ENCODE peak calls at places on chromosomes 7 and 10, in five cellular contexts. S, T, F, D and V are unnamed samples.

GRCh38 chr10:14322531-14322930 is 8.2 kb downstream of the FRMD4A start:
- DNase-seq in S (peak), T (no peak), F (no peak), D (no peak), V (no peak)

GRCh38 chr7:81768951-81769778 is 682 bp downstream of the HGF start:
- DNase-seq in S (no peak), T (no peak), F (no peak), D (no peak), V (no peak)

GRCh38 chr10:86668297-86669165 is at the start of gene LDB3:
- DNase-seq in S (no peak), T (peak), F (no peak), D (peak), V (no peak)

GRCh38 chr7:5492249-5493020 is 68.8 kb upstream of the TNRC18 start:
- DNase-seq in S (no peak), T (no peak), F (no peak), D (no peak), V (no peak)

GRCh38 chr7:101195884-101196283 is 5.0 kb downstream of the MOGAT3 start:
- DNase-seq in S (no peak), T (no peak), F (no peak), D (no peak), V (no peak)

GRCh38 chr10:13717936-13718772 is 131.4 kb downstream of the PRPF18 start:
- DNase-seq in S (peak), T (peak), F (peak), D (peak), V (peak)

GRCh38 chr7:6453737-6454136 is 6.0 kb upstream of the DAGLB start:
- DNase-seq in S (no peak), T (no peak), F (no peak), D (peak), V (no peak)

GRCh38 chr7:42167206-42167913 is 69.6 kb downstream of the GLI3 start:
- DNase-seq in S (no peak), T (no peak), F (no peak), D (peak), V (no peak)

GRCh38 chr7:158506626-158507025 is 81.0 kb downstream of the PTPRN2 start:
- DNase-seq in S (no peak), T (no peak), F (no peak), D (no peak), V (no peak)

GRCh38 chr7:106329971-106330733 is 45.4 kb upstream of the NAMPT start:
- DNase-seq in S (no peak), T (no peak), F (no peak), D (no peak), V (no peak)

GRCh38 chr10:47340613-47341170 is 7.5 kb upstream of the RBP3 start:
- DNase-seq in S (peak), T (no peak), F (peak), D (peak), V (peak)

GRCh38 chr10:127029061-127029460 is 123.8 kb downstream of the DOCK1 start:
- DNase-seq in S (no peak), T (no peak), F (no peak), D (no peak), V (no peak)

GRCh38 chr10:38045129-38045528 is 34.7 kb downstream of the ZNF33A start:
- DNase-seq in S (no peak), T (no peak), F (no peak), D (no peak), V (no peak)

GRCh38 chr10:119575506-119575905 is 21.3 kb downstream of the TIAL1 start:
- DNase-seq in S (no peak), T (no peak), F (peak), D (no peak), V (peak)

GRCh38 chr7:115941703-115942268 is 88.8 kb downstream of the TFEC start:
- DNase-seq in S (no peak), T (no peak), F (no peak), D (no peak), V (no peak)

GRCh38 chr7:32519763-32520162 is 24.5 kb downstream of the AVL9 start:
- DNase-seq in S (no peak), T (no peak), F (no peak), D (no peak), V (no peak)

GRCh38 chr7:111853231-111853990 is 291.1 kb upstream of the IMMP2L start:
- DNase-seq in S (no peak), T (no peak), F (no peak), D (peak), V (no peak)

GRCh38 chr10:37681617-37681999 is 175.8 kb downstream of the ZNF248 start:
- DNase-seq in S (no peak), T (no peak), F (no peak), D (peak), V (no peak)

GRCh38 chr10:92267343-92267742 is 23.5 kb downstream of the CPEB3 start:
- DNase-seq in S (no peak), T (no peak), F (no peak), D (no peak), V (no peak)

GRCh38 chr10:104029528-104029875 is 56.2 kb downstream of the COL17A1 start:
- DNase-seq in S (no peak), T (no peak), F (no peak), D (no peak), V (no peak)

GRCh38 chr7:5396542-5396941 is 27.1 kb downstream of the TNRC18 start:
- DNase-seq in S (peak), T (no peak), F (peak), D (peak), V (peak)

GRCh38 chr7:82803411-82803810 is 359.3 kb downstream of the PCLO start:
- DNase-seq in S (no peak), T (no peak), F (no peak), D (no peak), V (no peak)

GRCh38 chr10:55237462-55237861 is 436.4 kb upstream of the PCDH15 start:
- DNase-seq in S (no peak), T (no peak), F (no peak), D (no peak), V (no peak)

GRCh38 chr10:88271736-88272135 is 311.4 kb downstream of the RNLS start:
- DNase-seq in S (no peak), T (no peak), F (peak), D (no peak), V (peak)

GRCh38 chr10:88800152-88801125 is 2.1 kb upstream of the LIPM start:
- DNase-seq in S (peak), T (no peak), F (peak), D (no peak), V (no peak)

GRCh38 chr10:107056160-107056559 is 108.3 kb downstream of the SORCS1 start:
- DNase-seq in S (no peak), T (no peak), F (no peak), D (no peak), V (no peak)

GRCh38 chr7:159201722-159202330 is 57.2 kb upstream of the VIPR2 start:
- DNase-seq in S (no peak), T (no peak), F (no peak), D (no peak), V (no peak)

GRCh38 chr7:28685660-28686417 is 272.3 kb downstream of the TRIL start:
- DNase-seq in S (peak), T (peak), F (no peak), D (peak), V (no peak)

GRCh38 chr10:113058175-113058961 is 108.3 kb downstream of the TCF7L2 start:
- DNase-seq in S (peak), T (peak), F (no peak), D (no peak), V (no peak)

GRCh38 chr10:60733189-60733815 is 45.0 kb upstream of the CDK1 start:
- DNase-seq in S (peak), T (peak), F (no peak), D (peak), V (peak)

GRCh38 chr7:96337519-96337918 is 15.6 kb upstream of the SLC25A13 start:
- DNase-seq in S (no peak), T (no peak), F (no peak), D (no peak), V (no peak)

GRCh38 chr10:43259981-43260761 is 6.7 kb downstream of the RASGEF1A start:
- DNase-seq in S (peak), T (no peak), F (peak), D (peak), V (peak)

GRCh38 chr7:133095119-133095671 is 13.3 kb upstream of the CHCHD3 start:
- DNase-seq in S (no peak), T (no peak), F (no peak), D (no peak), V (no peak)

GRCh38 chr10:77405771-77406241 is 231.8 kb downstream of the KCNMA1 start:
- DNase-seq in S (peak), T (peak), F (no peak), D (peak), V (no peak)